ENCODE peak calls at places on chromosome 4, in ten cellular contexts. One of them, this sample, is unnamed.

GRCh38 chr4:77385124-77385969 is 220.3 kb upstream of the CXCL13 start:
- DNase-seq in astrocyte of the spinal cord: peak
- DNase-seq in stomach: peak
- DNase-seq in NCI-H69: peak
- DNase-seq in right atrium auricular region: peak
- DNase-seq in hepatocyte: peak
- DNase-seq in CD8-positive, alpha-beta T cell: peak
- DNase-seq in A549: peak
- DNase-seq in AG04450: peak
- DNase-seq in stimulated activated naive CD4-positive, alpha-beta T cell treated with Interleukin-2 at 50 U/mL for 16 hours: peak
- DNase-seq in this sample: peak

GRCh38 chr4:176443117-176443516 is 123.4 kb downstream of the SPCS3 start:
- DNase-seq in astrocyte of the spinal cord: peak
- DNase-seq in stomach: no peak
- DNase-seq in NCI-H69: no peak
- DNase-seq in right atrium auricular region: no peak
- DNase-seq in hepatocyte: no peak
- DNase-seq in CD8-positive, alpha-beta T cell: no peak
- DNase-seq in A549: peak
- DNase-seq in AG04450: peak
- DNase-seq in stimulated activated naive CD4-positive, alpha-beta T cell treated with Interleukin-2 at 50 U/mL for 16 hours: no peak
- DNase-seq in this sample: no peak

GRCh38 chr4:73019462-73020047 is 50.0 kb downstream of the COX18 start:
- DNase-seq in astrocyte of the spinal cord: peak
- DNase-seq in stomach: no peak
- DNase-seq in NCI-H69: peak
- DNase-seq in right atrium auricular region: no peak
- DNase-seq in hepatocyte: peak
- DNase-seq in CD8-positive, alpha-beta T cell: no peak
- DNase-seq in A549: peak
- DNase-seq in AG04450: peak
- DNase-seq in stimulated activated naive CD4-positive, alpha-beta T cell treated with Interleukin-2 at 50 U/mL for 16 hours: no peak
- DNase-seq in this sample: peak

GRCh38 chr4:1960170-1960825 is 48.5 kb downstream of the NELFA start:
- DNase-seq in astrocyte of the spinal cord: peak
- DNase-seq in stomach: no peak
- DNase-seq in NCI-H69: no peak
- DNase-seq in right atrium auricular region: no peak
- DNase-seq in hepatocyte: no peak
- DNase-seq in CD8-positive, alpha-beta T cell: no peak
- DNase-seq in A549: no peak
- DNase-seq in AG04450: no peak
- DNase-seq in stimulated activated naive CD4-positive, alpha-beta T cell treated with Interleukin-2 at 50 U/mL for 16 hours: no peak
- DNase-seq in this sample: no peak

GRCh38 chr4:176014583-176015108 is 51.0 kb upstream of the WDR17 start:
- DNase-seq in astrocyte of the spinal cord: no peak
- DNase-seq in stomach: no peak
- DNase-seq in NCI-H69: no peak
- DNase-seq in right atrium auricular region: no peak
- DNase-seq in hepatocyte: no peak
- DNase-seq in CD8-positive, alpha-beta T cell: no peak
- DNase-seq in A549: no peak
- DNase-seq in AG04450: no peak
- DNase-seq in stimulated activated naive CD4-positive, alpha-beta T cell treated with Interleukin-2 at 50 U/mL for 16 hours: no peak
- DNase-seq in this sample: no peak

GRCh38 chr4:169311643-169312365 is 41.0 kb upstream of the SH3RF1 start:
- DNase-seq in astrocyte of the spinal cord: peak
- DNase-seq in stomach: peak
- DNase-seq in NCI-H69: peak
- DNase-seq in right atrium auricular region: no peak
- DNase-seq in hepatocyte: peak
- DNase-seq in CD8-positive, alpha-beta T cell: no peak
- DNase-seq in A549: peak
- DNase-seq in AG04450: no peak
- DNase-seq in stimulated activated naive CD4-positive, alpha-beta T cell treated with Interleukin-2 at 50 U/mL for 16 hours: no peak
- DNase-seq in this sample: peak

GRCh38 chr4:183438458-183439113 is 5.8 kb upstream of the CDKN2AIP start:
- DNase-seq in astrocyte of the spinal cord: peak
- DNase-seq in stomach: peak
- DNase-seq in NCI-H69: peak
- DNase-seq in right atrium auricular region: no peak
- DNase-seq in hepatocyte: peak
- DNase-seq in CD8-positive, alpha-beta T cell: no peak
- DNase-seq in A549: peak
- DNase-seq in AG04450: peak
- DNase-seq in stimulated activated naive CD4-positive, alpha-beta T cell treated with Interleukin-2 at 50 U/mL for 16 hours: no peak
- DNase-seq in this sample: no peak

GRCh38 chr4:79788884-79789283 is 284.1 kb downstream of the ANTXR2 start:
- DNase-seq in astrocyte of the spinal cord: no peak
- DNase-seq in stomach: no peak
- DNase-seq in NCI-H69: no peak
- DNase-seq in right atrium auricular region: no peak
- DNase-seq in hepatocyte: no peak
- DNase-seq in CD8-positive, alpha-beta T cell: no peak
- DNase-seq in A549: no peak
- DNase-seq in AG04450: no peak
- DNase-seq in stimulated activated naive CD4-positive, alpha-beta T cell treated with Interleukin-2 at 50 U/mL for 16 hours: no peak
- DNase-seq in this sample: no peak

GRCh38 chr4:33381806-33382205 is 2661.6 kb downstream of the PCDH7 start:
- DNase-seq in astrocyte of the spinal cord: no peak
- DNase-seq in stomach: no peak
- DNase-seq in NCI-H69: peak
- DNase-seq in right atrium auricular region: no peak
- DNase-seq in hepatocyte: peak
- DNase-seq in CD8-positive, alpha-beta T cell: no peak
- DNase-seq in A549: no peak
- DNase-seq in AG04450: no peak
- DNase-seq in stimulated activated naive CD4-positive, alpha-beta T cell treated with Interleukin-2 at 50 U/mL for 16 hours: no peak
- DNase-seq in this sample: peak

GRCh38 chr4:66893807-66894206 is 651.5 kb downstream of the CENPC start:
- DNase-seq in astrocyte of the spinal cord: no peak
- DNase-seq in stomach: no peak
- DNase-seq in NCI-H69: no peak
- DNase-seq in right atrium auricular region: no peak
- DNase-seq in hepatocyte: no peak
- DNase-seq in CD8-positive, alpha-beta T cell: no peak
- DNase-seq in A549: no peak
- DNase-seq in AG04450: no peak
- DNase-seq in stimulated activated naive CD4-positive, alpha-beta T cell treated with Interleukin-2 at 50 U/mL for 16 hours: no peak
- DNase-seq in this sample: no peak

GRCh38 chr4:48954314-48954713 is 31.8 kb upstream of the CWH43 start:
- DNase-seq in astrocyte of the spinal cord: peak
- DNase-seq in stomach: no peak
- DNase-seq in NCI-H69: no peak
- DNase-seq in right atrium auricular region: no peak
- DNase-seq in hepatocyte: no peak
- DNase-seq in CD8-positive, alpha-beta T cell: no peak
- DNase-seq in A549: no peak
- DNase-seq in AG04450: no peak
- DNase-seq in stimulated activated naive CD4-positive, alpha-beta T cell treated with Interleukin-2 at 50 U/mL for 16 hours: no peak
- DNase-seq in this sample: no peak

GRCh38 chr4:183398298-183399129 is 45.9 kb upstream of the CDKN2AIP start:
- DNase-seq in astrocyte of the spinal cord: peak
- DNase-seq in stomach: peak
- DNase-seq in NCI-H69: peak
- DNase-seq in right atrium auricular region: peak
- DNase-seq in hepatocyte: peak
- DNase-seq in CD8-positive, alpha-beta T cell: peak
- DNase-seq in A549: peak
- DNase-seq in AG04450: peak
- DNase-seq in stimulated activated naive CD4-positive, alpha-beta T cell treated with Interleukin-2 at 50 U/mL for 16 hours: peak
- DNase-seq in this sample: peak

GRCh38 chr4:54683616-54684346 is 26.0 kb downstream of the KIT start:
- DNase-seq in astrocyte of the spinal cord: peak
- DNase-seq in stomach: peak
- DNase-seq in NCI-H69: peak
- DNase-seq in right atrium auricular region: no peak
- DNase-seq in hepatocyte: no peak
- DNase-seq in CD8-positive, alpha-beta T cell: peak
- DNase-seq in A549: no peak
- DNase-seq in AG04450: no peak
- DNase-seq in stimulated activated naive CD4-positive, alpha-beta T cell treated with Interleukin-2 at 50 U/mL for 16 hours: peak
- DNase-seq in this sample: no peak

GRCh38 chr4:83074086-83074704 is 39.2 kb downstream of the COPS4 start:
- DNase-seq in astrocyte of the spinal cord: peak
- DNase-seq in stomach: no peak
- DNase-seq in NCI-H69: peak
- DNase-seq in right atrium auricular region: no peak
- DNase-seq in hepatocyte: peak
- DNase-seq in CD8-positive, alpha-beta T cell: peak
- DNase-seq in A549: peak
- DNase-seq in AG04450: peak
- DNase-seq in stimulated activated naive CD4-positive, alpha-beta T cell treated with Interleukin-2 at 50 U/mL for 16 hours: peak
- DNase-seq in this sample: no peak

GRCh38 chr4:148442830-148443549 is 776 bp upstream of the NR3C2 start:
- DNase-seq in astrocyte of the spinal cord: no peak
- DNase-seq in stomach: no peak
- DNase-seq in NCI-H69: peak
- DNase-seq in right atrium auricular region: no peak
- DNase-seq in hepatocyte: no peak
- DNase-seq in CD8-positive, alpha-beta T cell: no peak
- DNase-seq in A549: no peak
- DNase-seq in AG04450: no peak
- DNase-seq in stimulated activated naive CD4-positive, alpha-beta T cell treated with Interleukin-2 at 50 U/mL for 16 hours: peak
- DNase-seq in this sample: peak

GRCh38 chr4:152038238-152038637 is 277.4 kb upstream of the GATB start:
- DNase-seq in astrocyte of the spinal cord: no peak
- DNase-seq in stomach: no peak
- DNase-seq in NCI-H69: no peak
- DNase-seq in right atrium auricular region: no peak
- DNase-seq in hepatocyte: no peak
- DNase-seq in CD8-positive, alpha-beta T cell: no peak
- DNase-seq in A549: no peak
- DNase-seq in AG04450: peak
- DNase-seq in stimulated activated naive CD4-positive, alpha-beta T cell treated with Interleukin-2 at 50 U/mL for 16 hours: no peak
- DNase-seq in this sample: no peak

GRCh38 chr4:93879919-93880318 is 51.4 kb downstream of the ATOH1 start:
- DNase-seq in astrocyte of the spinal cord: no peak
- DNase-seq in stomach: no peak
- DNase-seq in NCI-H69: no peak
- DNase-seq in right atrium auricular region: no peak
- DNase-seq in hepatocyte: no peak
- DNase-seq in CD8-positive, alpha-beta T cell: no peak
- DNase-seq in A549: no peak
- DNase-seq in AG04450: no peak
- DNase-seq in stimulated activated naive CD4-positive, alpha-beta T cell treated with Interleukin-2 at 50 U/mL for 16 hours: no peak
- DNase-seq in this sample: no peak

GRCh38 chr4:32778025-32778424 is 2057.9 kb downstream of the PCDH7 start:
- DNase-seq in astrocyte of the spinal cord: no peak
- DNase-seq in stomach: no peak
- DNase-seq in NCI-H69: no peak
- DNase-seq in right atrium auricular region: no peak
- DNase-seq in hepatocyte: no peak
- DNase-seq in CD8-positive, alpha-beta T cell: no peak
- DNase-seq in A549: no peak
- DNase-seq in AG04450: no peak
- DNase-seq in stimulated activated naive CD4-positive, alpha-beta T cell treated with Interleukin-2 at 50 U/mL for 16 hours: no peak
- DNase-seq in this sample: no peak

GRCh38 chr4:3122081-3122563 is 47.6 kb downstream of the HTT start:
- DNase-seq in astrocyte of the spinal cord: peak
- DNase-seq in stomach: no peak
- DNase-seq in NCI-H69: no peak
- DNase-seq in right atrium auricular region: no peak
- DNase-seq in hepatocyte: peak
- DNase-seq in CD8-positive, alpha-beta T cell: no peak
- DNase-seq in A549: no peak
- DNase-seq in AG04450: no peak
- DNase-seq in stimulated activated naive CD4-positive, alpha-beta T cell treated with Interleukin-2 at 50 U/mL for 16 hours: no peak
- DNase-seq in this sample: no peak

GRCh38 chr4:40446785-40447184 is 111.7 kb downstream of the CHRNA9 start:
- DNase-seq in astrocyte of the spinal cord: no peak
- DNase-seq in stomach: no peak
- DNase-seq in NCI-H69: peak
- DNase-seq in right atrium auricular region: no peak
- DNase-seq in hepatocyte: peak
- DNase-seq in CD8-positive, alpha-beta T cell: no peak
- DNase-seq in A549: no peak
- DNase-seq in AG04450: no peak
- DNase-seq in stimulated activated naive CD4-positive, alpha-beta T cell treated with Interleukin-2 at 50 U/mL for 16 hours: no peak
- DNase-seq in this sample: peak

GRCh38 chr4:25356068-25356467 is 21.0 kb upstream of the ANAPC4 start:
- DNase-seq in astrocyte of the spinal cord: no peak
- DNase-seq in stomach: no peak
- DNase-seq in NCI-H69: peak
- DNase-seq in right atrium auricular region: no peak
- DNase-seq in hepatocyte: no peak
- DNase-seq in CD8-positive, alpha-beta T cell: no peak
- DNase-seq in A549: no peak
- DNase-seq in AG04450: no peak
- DNase-seq in stimulated activated naive CD4-positive, alpha-beta T cell treated with Interleukin-2 at 50 U/mL for 16 hours: no peak
- DNase-seq in this sample: no peak

This sample was measured in thyroid gland.